ENCODE peak calls at places on chromosomes 3 and 15, in six cellular contexts. G is GM23248; A is Peyer's patch; N is CD4-positive, alpha-beta T cell; T is breast epithelium; B is Panc1. Y is an unnamed sample.

GRCh38 chr15:94230886-94231727 is at the start of gene MCTP2:
- DNase-seq in A (peak), N (peak), B (no peak), G (peak), T (peak), Y (no peak)

GRCh38 chr3:72606005-72606800 is 242.0 kb downstream of the SHQ1 start:
- DNase-seq in A (no peak), B (no peak), G (no peak), T (no peak), N (no peak), Y (no peak)

GRCh38 chr15:49808341-49808740 is 187.5 kb downstream of the DTWD1 start:
- DNase-seq in A (no peak), N (no peak), G (no peak), T (no peak), B (no peak), Y (no peak)

GRCh38 chr3:156448300-156448699 is 106.6 kb downstream of the SSR3 start:
- DNase-seq in G (peak), T (no peak), A (no peak), B (no peak), N (peak), Y (no peak)

GRCh38 chr15:65083262-65083701 is 6.7 kb downstream of the KBTBD13 start:
- DNase-seq in T (no peak), B (no peak), N (no peak), G (no peak), A (no peak), Y (no peak)

GRCh38 chr3:40237892-40238571 is 71.5 kb upstream of the EIF1B start:
- DNase-seq in N (no peak), G (peak), T (no peak), B (no peak), A (no peak), Y (no peak)

GRCh38 chr15:74573987-74574386 is 33.0 kb downstream of the ARID3B start:
- DNase-seq in G (peak), T (no peak), A (no peak), B (no peak), N (no peak), Y (no peak)

GRCh38 chr15:61184431-61184830 is 44.7 kb downstream of the RORA start:
- DNase-seq in N (no peak), B (no peak), T (no peak), A (no peak), G (no peak), Y (no peak)

GRCh38 chr15:40911139-40911538 is 16.9 kb downstream of the VPS18 start:
- DNase-seq in T (no peak), N (no peak), G (no peak), B (no peak), A (peak), Y (no peak)

GRCh38 chr3:171494457-171495109 is 34.4 kb upstream of the TNIK start:
- DNase-seq in T (no peak), A (no peak), G (no peak), N (no peak), B (no peak), Y (no peak)

GRCh38 chr3:127914584-127914983 is 448 bp upstream of the KBTBD12 start:
- DNase-seq in G (peak), A (no peak), N (no peak), B (no peak), T (no peak), Y (no peak)
- H3K27ac ChIP-seq in G (no peak), A (no peak), N (no peak), B (no peak), T (no peak), Y (no peak)

DNA sequence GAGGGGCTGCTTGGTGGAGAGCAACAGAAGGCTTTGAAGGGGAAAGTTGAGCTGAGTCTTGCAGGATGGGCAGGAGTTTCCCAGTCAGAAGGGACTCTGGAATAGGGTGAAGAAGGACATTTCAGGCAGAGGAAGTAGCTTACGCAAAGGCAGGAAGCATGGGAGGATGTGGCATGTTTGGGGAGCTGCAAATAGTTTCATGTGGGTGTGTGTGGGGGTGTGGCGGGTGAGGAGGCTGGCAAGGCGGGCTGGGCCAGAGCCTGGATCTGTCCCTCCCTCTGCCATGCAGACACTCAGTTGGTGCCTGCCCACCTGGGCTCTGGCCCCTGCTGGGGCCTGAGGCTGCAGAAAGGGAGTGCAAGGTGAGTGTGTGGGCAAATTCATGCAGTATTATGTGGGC is 10.4 kb downstream of the TEX264 start:
- DNase-seq in N (peak), A (no peak), T (no peak), G (peak), B (no peak), Y (peak)
- H3K27ac ChIP-seq in N (peak), A (peak), T (no peak), G (peak), B (no peak), Y (no peak)

DNA sequence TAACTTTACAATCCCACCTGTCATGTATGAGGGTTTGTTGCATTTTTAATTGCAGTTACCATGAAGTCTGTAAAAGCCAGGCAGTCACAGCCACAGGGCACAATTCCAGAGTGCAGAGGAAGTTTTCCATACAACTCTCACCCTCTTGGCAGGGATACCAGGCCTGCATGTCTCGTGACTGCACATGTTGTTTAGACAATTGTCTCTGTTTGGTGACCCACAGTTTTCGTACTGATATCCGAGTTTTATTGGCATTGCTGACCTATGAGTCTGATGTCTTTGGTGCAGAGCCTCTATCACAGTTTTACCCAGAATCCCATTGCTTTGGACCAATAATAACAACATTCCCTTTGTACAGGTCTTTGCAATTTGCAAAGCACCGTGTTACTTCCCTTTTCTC is 24.9 kb upstream of the MYZAP start:
- DNase-seq in G (peak), B (no peak), A (peak), T (no peak), N (no peak), Y (no peak)
- H3K27ac ChIP-seq in G (no peak), B (no peak), A (no peak), T (peak), N (no peak), Y (no peak)

GRCh38 chr3:67311440-67311839 is 313.3 kb downstream of the KBTBD8 start:
- DNase-seq in G (no peak), B (no peak), A (no peak), N (no peak), T (no peak), Y (no peak)

GRCh38 chr3:67318162-67318561 is 320.1 kb downstream of the KBTBD8 start:
- DNase-seq in T (no peak), B (no peak), N (no peak), G (no peak), A (no peak), Y (no peak)

GRCh38 chr3:67312205-67312604 is 314.1 kb downstream of the KBTBD8 start:
- DNase-seq in T (no peak), N (no peak), A (no peak), G (no peak), B (no peak), Y (no peak)
- H3K27ac ChIP-seq in T (no peak), N (no peak), A (no peak), G (no peak), B (no peak), Y (no peak)

GRCh38 chr15:84828433-84828908 is 11.3 kb downstream of the ALPK3 start:
- DNase-seq in N (no peak), B (no peak), A (no peak), G (no peak), T (no peak), Y (no peak)

GRCh38 chr15:84827246-84827645 is 10.1 kb downstream of the ALPK3 start:
- DNase-seq in T (no peak), A (no peak), N (no peak), B (no peak), G (no peak), Y (no peak)

GRCh38 chr15:84823580-84823878 is 6.4 kb downstream of the ALPK3 start:
- DNase-seq in B (no peak), A (no peak), G (no peak), N (no peak), T (no peak), Y (no peak)

GRCh38 chr15:84824260-84824690 is 7.1 kb downstream of the ALPK3 start:
- DNase-seq in G (peak), N (no peak), T (no peak), A (no peak), B (no peak), Y (no peak)

GRCh38 chr15:84826369-84826823 is 9.2 kb downstream of the ALPK3 start:
- DNase-seq in B (no peak), A (no peak), N (no peak), T (no peak), G (peak), Y (no peak)
- H3K27ac ChIP-seq in B (no peak), A (no peak), N (no peak), T (peak), G (no peak), Y (no peak)

GRCh38 chr3:61688307-61688695 is 126.9 kb downstream of the PTPRG start:
- DNase-seq in B (no peak), G (no peak), A (no peak), T (no peak), N (no peak), Y (no peak)
- H3K27ac ChIP-seq in B (no peak), G (no peak), A (no peak), T (no peak), N (no peak), Y (no peak)

GRCh38 chr3:67646586-67647234 is 7.7 kb downstream of the SUCLG2 start:
- DNase-seq in A (no peak), N (no peak), B (peak), G (no peak), T (no peak), Y (no peak)

GRCh38 chr3:67649681-67650080 is 4.7 kb downstream of the SUCLG2 start:
- DNase-seq in G (no peak), A (no peak), B (no peak), T (no peak), N (no peak), Y (no peak)

GRCh38 chr3:67648229-67648628 is 6.2 kb downstream of the SUCLG2 start:
- DNase-seq in B (no peak), G (peak), A (no peak), N (no peak), T (no peak), Y (no peak)

GRCh38 chr3:67648701-67649100 is 5.7 kb downstream of the SUCLG2 start:
- DNase-seq in G (peak), B (no peak), T (no peak), N (no peak), A (no peak), Y (no peak)

GRCh38 chr3:67647390-67647878 is 7.0 kb downstream of the SUCLG2 start:
- DNase-seq in B (peak), A (peak), G (peak), N (no peak), T (peak), Y (no peak)
- H3K27ac ChIP-seq in B (peak), A (no peak), G (peak), N (no peak), T (no peak), Y (no peak)

DNA sequence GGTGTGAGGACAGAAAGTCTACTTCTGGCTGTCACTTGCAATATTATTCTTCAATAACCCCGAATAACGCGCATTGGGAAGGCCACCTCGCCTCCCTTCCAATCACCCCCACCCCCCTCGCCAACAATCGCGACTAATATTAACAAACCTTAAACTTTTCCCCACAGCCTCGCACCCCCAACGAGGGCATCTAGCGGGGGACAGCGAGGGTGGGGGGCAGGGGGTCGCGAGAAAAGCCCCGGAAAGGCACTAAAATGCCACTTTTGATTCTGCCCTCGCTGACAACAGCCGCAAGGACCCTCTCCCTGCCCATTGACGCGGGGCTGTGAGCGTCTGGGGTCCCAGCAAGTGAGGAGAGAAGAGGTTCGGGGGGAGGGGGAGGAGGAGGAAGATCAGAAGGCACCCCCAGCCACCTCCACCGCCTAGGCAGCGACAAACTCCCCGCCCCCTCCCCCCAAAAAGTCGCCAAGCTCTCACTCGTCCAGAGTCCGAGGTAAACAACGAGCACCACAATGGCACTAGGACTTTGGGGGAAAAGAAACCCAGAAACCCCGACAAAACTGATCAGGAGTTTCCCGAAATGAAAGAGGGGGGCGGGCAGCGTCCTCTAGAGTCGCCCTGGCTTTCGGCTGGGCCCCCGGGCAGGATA is 802 bp downstream of the SATB1 start:
- DNase-seq in G (no peak), B (no peak), N (no peak), A (no peak), T (no peak), Y (peak)
- H3K27ac ChIP-seq in G (peak), B (no peak), N (peak), A (peak), T (peak), Y (peak)

GRCh38 chr3:193800138-193801043 is 207.4 kb downstream of the OPA1 start:
- DNase-seq in T (no peak), G (no peak), B (no peak), A (no peak), N (no peak), Y (no peak)

GRCh38 chr3:193801094-193801493 is 208.1 kb downstream of the OPA1 start:
- DNase-seq in G (no peak), B (no peak), A (no peak), T (no peak), N (no peak), Y (no peak)

GRCh38 chr3:193808317-193808716 is 215.3 kb downstream of the OPA1 start:
- DNase-seq in N (no peak), B (no peak), A (no peak), T (no peak), G (no peak), Y (no peak)

GRCh38 chr3:193805448-193805847 is 212.4 kb downstream of the OPA1 start:
- DNase-seq in B (peak), G (peak), A (peak), T (peak), N (no peak), Y (no peak)

DNA sequence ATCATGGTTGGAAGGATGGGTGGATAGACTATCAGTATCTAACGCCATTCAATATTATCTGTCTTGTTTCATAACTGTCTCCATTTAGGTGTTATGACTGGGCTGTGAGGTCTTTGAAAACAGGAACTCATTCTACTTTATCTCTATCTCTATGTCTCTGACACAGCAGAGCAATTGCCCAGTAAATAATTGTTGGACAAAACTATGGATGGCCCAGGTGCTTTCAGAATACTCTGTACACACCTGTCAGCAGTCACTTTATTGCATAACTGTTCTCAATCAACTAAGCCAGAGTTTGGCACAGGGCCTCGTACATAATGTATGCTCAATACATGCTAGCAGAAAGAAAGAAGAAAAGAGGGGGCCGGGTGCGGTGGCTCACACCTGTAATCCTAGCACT is 210.3 kb downstream of the OPA1 start:
- DNase-seq in G (no peak), A (no peak), T (no peak), B (no peak), N (no peak), Y (no peak)
- H3K27ac ChIP-seq in G (no peak), A (no peak), T (no peak), B (no peak), N (no peak), Y (no peak)